ENCODE peak calls at places on chromosomes 5 and 9, in six cellular contexts. One of them, this sample, is unnamed.
A peak's percentile ranks its signal among the peaks of the same experiment; 100 is the strongest.

GRCh38 chr5:90802695-90803317 is 244.2 kb downstream of the ADGRV1 start:
- DNase-seq in neuronal stem cell: peak; percentile 12
- DNase-seq in IMR-90: peak; percentile 32
- DNase-seq in tibial nerve: no peak
- DNase-seq in adrenal gland: peak; percentile 38
- DNase-seq in right atrium auricular region: no peak
- DNase-seq in this sample: no peak

GRCh38 chr9:33623658-33624586 is 99.9 kb downstream of the ANKRD18B start:
- DNase-seq in right atrium auricular region: no peak
- DNase-seq in neuronal stem cell: peak; percentile 76
- DNase-seq in adrenal gland: peak; percentile 75
- DNase-seq in IMR-90: peak; percentile 67
- DNase-seq in tibial nerve: no peak
- DNase-seq in this sample: peak; percentile 22

GRCh38 chr5:81393783-81394718 is at the start of gene ACOT12:
- DNase-seq in right atrium auricular region: no peak
- DNase-seq in IMR-90: peak; percentile 20
- DNase-seq in neuronal stem cell: peak; percentile 35
- DNase-seq in adrenal gland: no peak
- DNase-seq in tibial nerve: no peak
- DNase-seq in this sample: no peak

GRCh38 chr9:107131108-107131799 is 151.8 kb upstream of the RAD23B start:
- DNase-seq in right atrium auricular region: no peak
- DNase-seq in IMR-90: no peak
- DNase-seq in neuronal stem cell: peak; percentile 47
- DNase-seq in adrenal gland: no peak
- DNase-seq in tibial nerve: no peak
- DNase-seq in this sample: peak; percentile 15

GRCh38 chr9:134355561-134356278 is 29.5 kb downstream of the RXRA start:
- DNase-seq in right atrium auricular region: no peak
- DNase-seq in tibial nerve: no peak
- DNase-seq in IMR-90: no peak
- DNase-seq in neuronal stem cell: no peak
- DNase-seq in adrenal gland: no peak
- DNase-seq in this sample: no peak

GRCh38 chr9:99814359-99814758 is 7.3 kb upstream of the NR4A3 start:
- DNase-seq in adrenal gland: no peak
- DNase-seq in neuronal stem cell: no peak
- DNase-seq in tibial nerve: no peak
- DNase-seq in right atrium auricular region: no peak
- DNase-seq in IMR-90: no peak
- DNase-seq in this sample: no peak

GRCh38 chr9:92350129-92350739 is 24.5 kb downstream of the CENPP start:
- DNase-seq in neuronal stem cell: no peak
- DNase-seq in right atrium auricular region: no peak
- DNase-seq in IMR-90: peak; percentile 74
- DNase-seq in adrenal gland: no peak
- DNase-seq in tibial nerve: no peak
- DNase-seq in this sample: no peak

GRCh38 chr5:2075365-2075764 is 192.6 kb upstream of the IRX4 start:
- DNase-seq in neuronal stem cell: no peak
- DNase-seq in adrenal gland: no peak
- DNase-seq in IMR-90: no peak
- DNase-seq in tibial nerve: no peak
- DNase-seq in right atrium auricular region: no peak
- DNase-seq in this sample: no peak

GRCh38 chr5:28014779-28015178 is 976.4 kb upstream of the CDH9 start:
- DNase-seq in right atrium auricular region: no peak
- DNase-seq in neuronal stem cell: no peak
- DNase-seq in adrenal gland: peak; percentile 24
- DNase-seq in IMR-90: no peak
- DNase-seq in tibial nerve: no peak
- DNase-seq in this sample: no peak

GRCh38 chr5:178244566-178244965 is 12.0 kb upstream of the PHYKPL start:
- DNase-seq in right atrium auricular region: no peak
- DNase-seq in IMR-90: peak; percentile 66
- DNase-seq in adrenal gland: no peak
- DNase-seq in tibial nerve: no peak
- DNase-seq in neuronal stem cell: no peak
- DNase-seq in this sample: no peak

GRCh38 chr5:38621840-38622513 is 65.5 kb upstream of the LIFR start:
- DNase-seq in neuronal stem cell: no peak
- DNase-seq in tibial nerve: no peak
- DNase-seq in right atrium auricular region: no peak
- DNase-seq in adrenal gland: no peak
- DNase-seq in IMR-90: no peak
- DNase-seq in this sample: no peak

GRCh38 chr9:135888126-135888765 is 19.1 kb downstream of the CAMSAP1 start:
- DNase-seq in right atrium auricular region: no peak
- DNase-seq in adrenal gland: no peak
- DNase-seq in tibial nerve: no peak
- DNase-seq in IMR-90: no peak
- DNase-seq in neuronal stem cell: no peak
- DNase-seq in this sample: no peak

GRCh38 chr9:135890896-135891631 is 16.3 kb downstream of the CAMSAP1 start:
- DNase-seq in tibial nerve: no peak
- DNase-seq in neuronal stem cell: no peak
- DNase-seq in adrenal gland: no peak
- DNase-seq in right atrium auricular region: no peak
- DNase-seq in IMR-90: no peak
- DNase-seq in this sample: no peak

GRCh38 chr9:135888766-135889394 is 18.5 kb downstream of the CAMSAP1 start:
- DNase-seq in adrenal gland: no peak
- DNase-seq in neuronal stem cell: no peak
- DNase-seq in tibial nerve: no peak
- DNase-seq in right atrium auricular region: no peak
- DNase-seq in IMR-90: no peak
- DNase-seq in this sample: no peak

GRCh38 chr9:135890190-135890861 is 17.0 kb downstream of the CAMSAP1 start:
- DNase-seq in neuronal stem cell: no peak
- DNase-seq in right atrium auricular region: no peak
- DNase-seq in IMR-90: no peak
- DNase-seq in adrenal gland: no peak
- DNase-seq in tibial nerve: no peak
- DNase-seq in this sample: no peak

DNA sequence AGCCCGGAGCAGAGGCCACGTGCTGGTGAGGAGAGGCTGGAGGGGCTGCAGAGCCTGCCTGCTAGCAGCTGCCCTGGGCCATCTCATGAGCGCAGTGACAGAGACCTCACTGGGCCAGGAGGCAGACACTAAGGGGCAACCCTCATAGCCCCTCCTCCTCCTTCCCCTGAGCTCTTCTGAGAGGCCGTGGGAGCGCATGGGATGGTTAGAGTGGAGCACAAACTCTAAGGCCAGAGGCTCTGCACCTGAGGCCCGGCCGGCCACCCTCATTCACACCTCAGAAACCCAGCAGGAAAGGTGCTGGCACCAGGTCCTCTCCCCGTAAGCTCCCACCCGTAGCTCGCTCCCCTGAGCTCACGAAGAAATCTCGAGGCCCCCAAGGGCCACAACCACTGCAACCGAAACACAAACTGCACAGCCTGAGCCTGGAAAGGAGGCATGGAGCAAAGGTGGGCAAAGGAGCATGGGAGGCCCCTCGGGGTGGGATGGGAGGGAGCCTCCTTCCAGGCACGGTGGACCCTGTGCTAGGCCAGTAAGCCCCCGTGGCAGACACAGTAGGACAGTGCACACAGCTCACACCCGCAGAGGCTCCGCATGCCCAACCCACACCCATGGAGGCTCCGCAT is 17.7 kb downstream of the CAMSAP1 start:
- DNase-seq in right atrium auricular region: no peak
- DNase-seq in adrenal gland: no peak
- DNase-seq in tibial nerve: no peak
- DNase-seq in IMR-90: no peak
- DNase-seq in neuronal stem cell: no peak
- DNase-seq in this sample: no peak
- H3K4me1 ChIP-seq in right atrium auricular region: peaks cover 67% of the 10 kb centered on the region
- H3K4me1 ChIP-seq in adrenal gland: peaks cover 38% of the 10 kb centered on the region
- H3K4me1 ChIP-seq in tibial nerve: peaks cover 18% of the 10 kb centered on the region
- H3K4me1 ChIP-seq in IMR-90: peaks cover 24% of the 10 kb centered on the region
- H3K4me1 ChIP-seq in neuronal stem cell: peaks cover 10% of the 10 kb centered on the region
- H3K4me1 ChIP-seq in this sample: peaks cover 66% of the 10 kb centered on the region

DNA sequence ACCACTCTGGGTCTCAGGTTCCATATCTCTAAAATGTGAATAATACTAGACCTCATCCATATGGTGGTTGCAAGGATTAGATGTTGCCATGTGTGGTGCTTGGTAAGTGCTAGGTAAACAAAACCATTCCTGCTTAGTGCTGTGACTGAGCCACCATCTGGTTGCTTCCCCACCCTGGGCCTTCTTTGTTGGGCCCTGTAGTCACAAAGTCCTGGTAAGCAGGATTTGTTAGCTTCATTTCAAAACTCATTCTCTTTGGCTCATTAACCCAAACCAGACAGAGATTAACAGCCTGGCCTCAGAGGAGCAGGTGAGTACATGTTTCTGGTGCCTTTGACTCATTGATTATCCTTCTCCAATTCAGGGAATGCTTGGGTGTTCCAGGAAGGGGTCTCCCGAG is 240.2 kb downstream of the ARHGAP26 start:
- DNase-seq in neuronal stem cell: no peak
- DNase-seq in right atrium auricular region: no peak
- DNase-seq in adrenal gland: no peak
- DNase-seq in IMR-90: no peak
- DNase-seq in tibial nerve: no peak
- DNase-seq in this sample: no peak
- H3K27ac ChIP-seq in neuronal stem cell: no peak overlapping the region
- H3K27ac ChIP-seq in right atrium auricular region: no peak overlapping the region
- H3K27ac ChIP-seq in adrenal gland: no peak overlapping the region
- H3K27ac ChIP-seq in IMR-90: no peak overlapping the region
- H3K27ac ChIP-seq in tibial nerve: no peak overlapping the region
- H3K27ac ChIP-seq in this sample: no peak overlapping the region

GRCh38 chr5:140806834-140807775 is at the start of gene PCDHA4:
- DNase-seq in neuronal stem cell: peak; percentile 63
- DNase-seq in right atrium auricular region: no peak
- DNase-seq in IMR-90: no peak
- DNase-seq in adrenal gland: no peak
- DNase-seq in tibial nerve: no peak
- DNase-seq in this sample: no peak

DNA sequence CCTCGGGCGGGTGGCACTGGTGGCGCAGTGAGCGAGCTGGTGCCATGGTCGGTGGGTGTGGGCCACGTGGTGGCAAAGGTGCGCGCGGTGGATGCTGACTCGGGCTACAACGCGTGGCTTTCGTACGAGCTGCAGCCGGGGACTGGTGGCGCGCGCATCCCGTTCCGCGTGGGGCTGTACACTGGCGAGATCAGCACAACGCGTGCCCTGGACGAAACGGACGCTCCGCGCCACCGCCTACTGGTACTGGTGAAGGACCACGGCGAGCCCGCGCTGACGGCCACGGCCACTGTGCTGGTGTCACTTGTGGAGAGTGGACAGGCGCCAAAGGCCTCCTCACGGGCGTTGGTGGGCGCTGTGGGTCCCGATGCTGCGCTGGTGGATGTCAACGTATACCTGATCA is 2.0 kb downstream of the PCDHA4 start:
- DNase-seq in tibial nerve: no peak
- DNase-seq in adrenal gland: no peak
- DNase-seq in right atrium auricular region: no peak
- DNase-seq in neuronal stem cell: no peak
- DNase-seq in IMR-90: no peak
- DNase-seq in this sample: no peak
- H3K9me3 ChIP-seq in tibial nerve: peaks cover 62% of the 10 kb centered on the region
- H3K9me3 ChIP-seq in adrenal gland: no peaks in the 10 kb centered on the region
- H3K9me3 ChIP-seq in right atrium auricular region: peaks cover 27% of the 10 kb centered on the region
- H3K9me3 ChIP-seq in neuronal stem cell: peaks cover 38% of the 10 kb centered on the region
- H3K9me3 ChIP-seq in IMR-90: peaks cover 14% of the 10 kb centered on the region
- H3K9me3 ChIP-seq in this sample: no peaks in the 10 kb centered on the region

GRCh38 chr5:119282628-119283027 is 73.2 kb upstream of the TNFAIP8 start:
- DNase-seq in IMR-90: no peak
- DNase-seq in neuronal stem cell: no peak
- DNase-seq in right atrium auricular region: no peak
- DNase-seq in adrenal gland: no peak
- DNase-seq in tibial nerve: no peak
- DNase-seq in this sample: no peak
- H3K4me1 ChIP-seq in IMR-90: peaks cover 4% of the 10 kb centered on the region
- H3K4me1 ChIP-seq in neuronal stem cell: no peaks in the 10 kb centered on the region
- H3K4me1 ChIP-seq in right atrium auricular region: peaks cover 8% of the 10 kb centered on the region
- H3K4me1 ChIP-seq in adrenal gland: no peaks in the 10 kb centered on the region
- H3K4me1 ChIP-seq in tibial nerve: no peaks in the 10 kb centered on the region
- H3K4me1 ChIP-seq in this sample: no peaks in the 10 kb centered on the region

DNA sequence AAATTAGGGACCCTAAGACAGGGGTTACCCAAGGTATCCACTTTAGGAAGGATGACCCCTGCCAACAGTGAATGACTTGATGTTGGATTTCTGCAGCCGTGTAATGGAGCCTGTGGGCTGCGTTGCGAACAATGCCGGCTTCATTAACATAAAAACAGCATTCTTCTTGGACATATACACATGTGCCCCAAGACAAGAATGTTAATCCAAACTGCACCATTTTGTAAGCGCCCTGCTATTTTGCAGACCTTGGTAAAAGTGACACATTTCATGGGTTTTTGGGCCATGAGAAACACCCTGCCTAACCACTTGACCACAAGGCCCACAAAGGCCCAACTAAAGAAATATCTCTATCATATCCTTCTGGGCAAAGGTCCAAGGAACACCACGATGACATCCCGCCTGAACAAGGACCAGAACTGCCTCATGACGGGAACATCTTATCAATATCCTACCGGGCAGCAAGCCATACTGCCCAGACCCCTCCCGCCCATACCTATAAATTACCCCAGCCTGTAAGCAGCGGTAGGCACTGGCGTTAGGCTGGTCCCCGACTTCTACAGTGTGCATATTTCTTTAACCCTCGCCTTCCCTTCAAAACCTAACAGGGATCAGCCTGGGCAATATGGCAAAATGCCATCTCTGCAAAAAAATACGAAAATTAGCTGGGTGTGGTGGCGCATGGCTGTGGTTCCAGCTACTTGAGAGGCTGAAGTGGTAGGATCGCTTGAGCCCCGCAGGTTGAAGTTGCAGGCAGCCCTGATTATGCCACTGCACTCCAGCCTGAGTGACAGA is 9.7 kb upstream of the PDCD1LG2 start:
- DNase-seq in IMR-90: peak; percentile 21
- DNase-seq in right atrium auricular region: peak; percentile 74
- DNase-seq in neuronal stem cell: no peak
- DNase-seq in adrenal gland: peak; percentile 62
- DNase-seq in tibial nerve: no peak
- DNase-seq in this sample: no peak
- H3K27ac ChIP-seq in IMR-90: no peak overlapping the region
- H3K27ac ChIP-seq in right atrium auricular region: peak overlapping the region; percentile 87
- H3K27ac ChIP-seq in neuronal stem cell: no peak overlapping the region
- H3K27ac ChIP-seq in adrenal gland: peak overlapping the region; percentile 66
- H3K27ac ChIP-seq in tibial nerve: peak overlapping the region; percentile 38
- H3K27ac ChIP-seq in this sample: peak overlapping the region; percentile 73

GRCh38 chr5:40137223-40137622 is 542.5 kb upstream of the PTGER4 start:
- DNase-seq in adrenal gland: no peak
- DNase-seq in neuronal stem cell: no peak
- DNase-seq in tibial nerve: no peak
- DNase-seq in IMR-90: no peak
- DNase-seq in right atrium auricular region: no peak
- DNase-seq in this sample: no peak

GRCh38 chr5:40134883-40135520 is 544.7 kb upstream of the PTGER4 start:
- DNase-seq in tibial nerve: no peak
- DNase-seq in neuronal stem cell: no peak
- DNase-seq in adrenal gland: peak; percentile 22
- DNase-seq in IMR-90: no peak
- DNase-seq in right atrium auricular region: no peak
- DNase-seq in this sample: no peak
- H3K9me3 ChIP-seq in tibial nerve: peaks cover 5% of the 10 kb centered on the region
- H3K9me3 ChIP-seq in neuronal stem cell: no peaks in the 10 kb centered on the region
- H3K9me3 ChIP-seq in adrenal gland: no peaks in the 10 kb centered on the region
- H3K9me3 ChIP-seq in IMR-90: no peaks in the 10 kb centered on the region
- H3K9me3 ChIP-seq in right atrium auricular region: no peaks in the 10 kb centered on the region
- H3K9me3 ChIP-seq in this sample: no peaks in the 10 kb centered on the region

This sample was measured in gastrocnemius medialis.